ENCODE peak calls at places on chromosomes 1 and 21, in nine cellular contexts. F is stimulated activated CD8-positive, alpha-beta memory T cell treated with anti-CD3 and anti-CD28 coated beads, Interleukin-2, amount 100 ng/mL, for 48 hours; B is cerebellar cortex; Z is GM13976; O is psoas muscle; S is NCI-H1092 treated with DMSO at 0.1 percent for 48 hours; T is activated T-helper 1 cell treated with Interleukin-2 at 50 U/mL for 16 hours; D is GF-D8; U is activated T-helper 2 cell treated with anti-CD3 and anti-CD28 coated beads, Interferon-gamma antibody, Interleukin-2, Interleukin-4, amounts not matched to agents 10 μg/mL and 5 μg/mL and 100 μg/mL, durations not matched to agents 14 hours and 24 hours and 36 hours. C is an unnamed sample.

GRCh38 chr1:2480236-2480985 is 4.3 kb downstream of the PLCH2 start:
- DNase-seq in T (no peak), Z (no peak), U (no peak), D (no peak), F (no peak), O (no peak), S (peak), B (no peak), C (no peak)

GRCh38 chr1:176206006-176206960 is 803 bp downstream of the COP1 start:
- DNase-seq in S (peak), Z (peak), B (peak), F (peak), T (peak), O (peak), U (no peak), D (no peak), C (no peak)

GRCh38 chr1:85544689-85545203 is 35.8 kb upstream of the CCN1 start:
- DNase-seq in D (no peak), U (no peak), B (no peak), S (no peak), T (no peak), O (no peak), F (no peak), Z (no peak), C (no peak)

GRCh38 chr1:95551201-95551600 is 317.2 kb downstream of the RWDD3 start:
- DNase-seq in D (no peak), T (no peak), O (no peak), U (no peak), F (no peak), S (no peak), Z (no peak), B (no peak), C (no peak)

GRCh38 chr1:90821793-90822359 is 104.8 kb upstream of the BARHL2 start:
- DNase-seq in S (no peak), T (no peak), O (no peak), B (no peak), D (no peak), U (no peak), Z (no peak), F (no peak), C (no peak)

GRCh38 chr1:225851810-225852209 is 30.4 kb downstream of the TMEM63A start:
- DNase-seq in F (no peak), Z (peak), O (no peak), B (no peak), U (no peak), T (no peak), S (no peak), D (peak), C (no peak)

GRCh38 chr1:37035828-37036666 is 1.7 kb upstream of the GRIK3 start:
- DNase-seq in D (no peak), S (peak), T (no peak), B (no peak), O (no peak), Z (peak), F (no peak), U (no peak), C (no peak)

GRCh38 chr1:39144943-39145650 is 59.4 kb upstream of the MACF1 start:
- DNase-seq in B (no peak), F (no peak), U (no peak), O (no peak), S (no peak), T (no peak), Z (no peak), D (no peak), C (no peak)

GRCh38 chr1:234570336-234570735 is 39.6 kb downstream of the IRF2BP2 start:
- DNase-seq in S (no peak), B (no peak), O (no peak), T (no peak), D (no peak), Z (no peak), U (no peak), F (no peak), C (no peak)

GRCh38 chr1:217528271-217528670 is 102.6 kb downstream of the GPATCH2 start:
- DNase-seq in S (no peak), O (no peak), Z (no peak), T (no peak), F (no peak), B (no peak), D (no peak), U (no peak), C (no peak)

GRCh38 chr1:36322786-36323635 is 434 bp downstream of the EVA1B start:
- DNase-seq in U (peak), F (peak), Z (peak), B (no peak), O (no peak), D (no peak), S (no peak), T (no peak), C (no peak)

GRCh38 chr1:71311396-71311795 is 230.6 kb upstream of the ZRANB2 start:
- DNase-seq in S (no peak), F (no peak), T (no peak), D (no peak), Z (no peak), U (no peak), B (no peak), O (no peak), C (no peak)

GRCh38 chr1:147591246-147591891 is 50.1 kb downstream of the BCL9 start:
- DNase-seq in T (no peak), F (no peak), S (no peak), Z (no peak), O (no peak), U (no peak), D (no peak), B (peak), C (no peak)

GRCh38 chr1:54220004-54220811 is 20.2 kb downstream of the MRPL37 start:
- DNase-seq in S (no peak), D (peak), O (peak), T (no peak), U (no peak), F (no peak), B (peak), Z (no peak), C (no peak)

GRCh38 chr1:222546091-222546490 is 1.8 kb downstream of the HHIPL2 start:
- DNase-seq in D (no peak), S (peak), F (no peak), B (no peak), U (no peak), T (no peak), Z (no peak), O (no peak), C (no peak)

GRCh38 chr1:19191811-19192210 is 18.3 kb downstream of the UBR4 start:
- DNase-seq in U (no peak), D (no peak), O (no peak), Z (no peak), B (no peak), S (no peak), T (no peak), F (no peak), C (no peak)

GRCh38 chr1:115677172-115677542 is 35.4 kb downstream of the VANGL1 start:
- DNase-seq in T (no peak), S (no peak), Z (peak), F (no peak), U (no peak), D (no peak), O (no peak), B (no peak), C (no peak)

GRCh38 chr1:183873642-183874041 is 68.7 kb downstream of the RGL1 start:
- DNase-seq in D (no peak), T (no peak), B (no peak), F (no peak), S (no peak), O (no peak), U (no peak), Z (peak), C (no peak)

GRCh38 chr1:14696766-14697165 is 98.3 kb downstream of the KAZN start:
- DNase-seq in D (no peak), B (no peak), U (no peak), O (no peak), S (no peak), Z (no peak), T (no peak), F (no peak), C (no peak)

GRCh38 chr1:201459775-201460174 is 9.2 kb downstream of the PHLDA3 start:
- DNase-seq in O (no peak), T (no peak), Z (no peak), U (no peak), B (no peak), D (no peak), F (no peak), S (no peak), C (no peak)

GRCh38 chr1:176102700-176103244 is 104.3 kb downstream of the COP1 start:
- DNase-seq in U (no peak), B (no peak), Z (no peak), S (no peak), O (no peak), D (no peak), F (no peak), T (no peak), C (no peak)

GRCh38 chr1:67689267-67690017 is 4.4 kb downstream of the GADD45A start:
- DNase-seq in B (no peak), S (no peak), O (no peak), Z (no peak), U (no peak), T (no peak), F (no peak), D (no peak), C (no peak)

GRCh38 chr1:198265073-198265661 is 108.4 kb downstream of the NEK7 start:
- DNase-seq in S (no peak), O (no peak), Z (no peak), F (no peak), U (no peak), B (no peak), D (no peak), T (no peak), C (no peak)

GRCh38 chr1:36178479-36179219 is 22.7 kb downstream of the MAP7D1 start:
- DNase-seq in U (no peak), T (no peak), F (no peak), B (no peak), D (no peak), O (no peak), Z (no peak), S (no peak), C (no peak)

GRCh38 chr1:21956720-21957552 is 19.8 kb upstream of the HSPG2 start:
- DNase-seq in U (no peak), T (peak), F (peak), O (peak), Z (no peak), D (no peak), S (peak), B (no peak), C (no peak)

GRCh38 chr1:118984086-118984989 is 3.8 kb downstream of the TBX15 start:
- DNase-seq in U (no peak), S (no peak), B (no peak), T (no peak), D (no peak), F (no peak), Z (peak), O (peak), C (no peak)

GRCh38 chr1:74380252-74380651 is 132.2 kb downstream of the LRRC53 start:
- DNase-seq in S (no peak), B (no peak), O (no peak), U (no peak), T (no peak), F (no peak), D (no peak), Z (no peak), C (no peak)

GRCh38 chr1:54277451-54278355 is 77.7 kb downstream of the MRPL37 start:
- DNase-seq in S (no peak), F (no peak), U (no peak), O (no peak), D (no peak), B (no peak), T (no peak), Z (no peak), C (no peak)

GRCh38 chr1:20571427-20571826 is 17.5 kb upstream of the CDA start:
- DNase-seq in B (no peak), Z (no peak), S (no peak), O (no peak), T (no peak), F (no peak), D (no peak), U (no peak), C (no peak)

GRCh38 chr1:111221633-111222286 is 5.8 kb upstream of the CHI3L2 start:
- DNase-seq in U (peak), F (no peak), D (peak), T (no peak), O (no peak), S (no peak), Z (peak), B (no peak), C (no peak)

GRCh38 chr1:152018537-152018936 is 18.3 kb downstream of the S100A11 start:
- DNase-seq in B (peak), D (no peak), S (no peak), F (peak), U (no peak), O (no peak), Z (no peak), T (no peak), C (no peak)

GRCh38 chr1:176843352-176844297 is 320.9 kb downstream of the ASTN1 start:
- DNase-seq in S (peak), T (no peak), U (no peak), B (peak), O (no peak), F (no peak), D (no peak), Z (peak), C (peak)

GRCh38 chr1:3312894-3313578 is 141.4 kb upstream of the ARHGEF16 start:
- DNase-seq in S (no peak), F (peak), B (no peak), D (no peak), U (peak), T (no peak), O (peak), Z (no peak), C (no peak)

GRCh38 chr1:100323428-100324106 is 28.7 kb upstream of the CDC14A start:
- DNase-seq in U (no peak), T (no peak), O (peak), S (no peak), Z (no peak), B (no peak), F (no peak), D (no peak), C (no peak)

GRCh38 chr1:197899037-197899436 is 3.4 kb upstream of the C1orf53 start:
- DNase-seq in U (no peak), O (no peak), S (no peak), D (no peak), T (no peak), B (no peak), Z (no peak), F (no peak), C (no peak)

GRCh38 chr21:16965424-16965823 is 547.4 kb upstream of the CXADR start:
- DNase-seq in F (no peak), O (no peak), U (no peak), B (no peak), T (no peak), D (no peak), S (no peak), Z (no peak), C (no peak)

GRCh38 chr21:34092241-34092921 is 19.0 kb downstream of the MRPS6 start:
- DNase-seq in F (no peak), B (no peak), S (no peak), Z (no peak), D (no peak), O (no peak), T (no peak), U (no peak), C (peak)